ENCODE peak calls at places on chromosome X, in nine cellular contexts. I is ovary, R is SK-N-SH, Z is stomach, D is suprapubic skin, F is upper lobe of left lung, C is A549, G is K562, L is tibial nerve. A is an unnamed sample.

GRCh38 chrX:150649096-150649870 is 43.9 kb upstream of the MTMR1 start:
- DNase-seq in L (peak; percentile 5), R (no peak), C (peak; percentile 43), Z (no peak), I (peak; percentile 74), F (no peak), G (no peak), D (no peak), A (peak; percentile 10)

GRCh38 chrX:48466696-48467095 is 3.4 kb downstream of the SLC38A5 start:
- DNase-seq in D (no peak), R (peak; percentile 41), L (no peak), Z (no peak), G (peak; percentile 43), C (no peak), I (no peak), F (no peak), A (no peak)

GRCh38 chrX:45811307-45811706 is 610.6 kb upstream of the DIPK2B start:
- DNase-seq in G (peak; percentile 4), I (no peak), Z (no peak), R (no peak), D (no peak), F (no peak), C (no peak), L (no peak), A (no peak)

GRCh38 chrX:106927700-106928099 is 7.5 kb downstream of the CLDN2 start:
- DNase-seq in F (no peak), R (no peak), G (no peak), D (no peak), I (no peak), L (no peak), Z (peak; percentile 65), C (peak; percentile 77), A (no peak)

GRCh38 chrX:31314921-31315320 is 243.1 kb upstream of the FTHL17 start:
- DNase-seq in L (no peak), G (no peak), F (no peak), D (no peak), I (no peak), C (no peak), Z (no peak), R (no peak), A (no peak)

GRCh38 chrX:2404816-2405215 is 96.0 kb downstream of the DHRSX start:
- DNase-seq in D (no peak), R (peak; percentile 21), I (no peak), F (no peak), G (no peak), L (no peak), Z (no peak), C (no peak), A (no peak)

GRCh38 chrX:123277821-123278220 is 93.7 kb downstream of the GRIA3 start:
- DNase-seq in I (no peak), Z (no peak), C (no peak), F (no peak), R (no peak), G (no peak), L (no peak), D (no peak), A (no peak)

GRCh38 chrX:31550169-31550568 is 478.3 kb upstream of the FTHL17 start:
- DNase-seq in I (no peak), R (no peak), L (no peak), G (no peak), F (no peak), C (no peak), D (no peak), Z (no peak), A (no peak)

GRCh38 chrX:153974003-153974725 is 1.6 kb downstream of the TMEM187 start:
- DNase-seq in R (no peak), D (peak; percentile 58), G (no peak), Z (no peak), L (no peak), F (peak; percentile 54), I (no peak), C (no peak), A (no peak)

GRCh38 chrX:3026074-3026588 is 15.1 kb upstream of the ARSF start:
- DNase-seq in D (no peak), C (no peak), I (no peak), Z (no peak), L (no peak), F (peak; percentile 28), R (no peak), G (no peak), A (no peak)

GRCh38 chrX:48021026-48021900 is 14.5 kb downstream of the SPACA5 start:
- DNase-seq in Z (peak; percentile 70), I (peak; percentile 76), G (peak; percentile 52), F (peak; percentile 45), R (peak; percentile 86), C (peak; percentile 89), D (no peak), L (peak; percentile 71), A (peak; percentile 81)

DNA sequence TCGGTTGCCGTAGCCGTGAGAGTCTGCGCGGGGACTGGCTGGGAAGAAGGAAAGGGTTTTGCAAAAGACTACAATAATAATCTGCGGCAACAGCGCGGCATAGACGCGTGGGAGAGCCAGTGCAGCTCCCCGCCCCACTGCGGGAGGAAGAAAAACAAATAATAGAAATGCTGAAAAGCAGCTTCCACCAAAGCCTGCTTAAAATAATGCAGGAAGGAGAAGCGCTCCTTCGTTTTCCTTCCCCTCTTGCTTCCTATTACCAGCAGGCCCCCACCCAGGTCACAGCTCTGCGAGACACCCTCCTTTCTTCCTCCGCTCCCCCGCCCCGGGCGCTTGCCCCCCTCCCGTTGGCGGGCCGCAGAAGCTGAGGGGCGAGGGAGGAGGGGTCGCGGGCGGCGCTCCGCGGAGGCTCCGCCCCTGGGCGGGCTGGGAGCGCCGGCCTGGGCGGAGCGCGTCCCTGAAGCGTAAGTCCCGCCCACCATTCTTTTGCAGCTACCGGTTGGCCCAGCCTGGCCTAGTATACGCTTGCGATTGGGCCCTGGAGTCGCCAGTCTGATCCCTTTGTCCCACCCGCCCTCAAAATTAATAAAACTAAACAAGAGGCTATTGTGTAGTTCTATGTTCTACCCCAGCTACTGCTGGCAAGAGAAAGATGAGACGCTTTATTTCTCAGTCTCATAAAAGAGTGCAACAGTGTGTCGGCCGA is 636 bp upstream of the AMOT start:
- DNase-seq in L (peak; percentile 75), G (peak; percentile 85), F (peak; percentile 88), D (peak; percentile 82), Z (peak; percentile 83), I (peak; percentile 81), C (peak; percentile 81), R (peak; percentile 86), A (peak; percentile 88)
- H3K27ac ChIP-seq in L (peak overlapping the region; percentile 49), G (no peak overlapping the region), F (peak overlapping the region; percentile 67), D (peak overlapping the region; percentile 83), Z (peak overlapping the region; percentile 75), I (peak overlapping the region; percentile 79), C (no peak overlapping the region), R (peak overlapping the region; percentile 57), A (peak overlapping the region; percentile 88)

GRCh38 chrX:78321809-78322208 is 5.6 kb downstream of the CYSLTR1 start:
- DNase-seq in G (no peak), Z (peak; percentile 30), R (no peak), D (no peak), C (no peak), I (no peak), F (peak; percentile 58), L (peak; percentile 18), A (peak; percentile 53)
- TF ChIP-seq EP300 in G (no peak), Z (no peak), R (no peak), D (no peak), C (no peak), I (no peak), F (no peak), L (peak; percentile 30), A (no peak)

GRCh38 chrX:19579485-19579884 is 64.2 kb upstream of the MAP3K15 start:
- DNase-seq in R (no peak), D (no peak), Z (no peak), F (no peak), I (no peak), C (no peak), G (no peak), L (no peak), A (no peak)

GRCh38 chrX:19581786-19582185 is 66.5 kb upstream of the MAP3K15 start:
- DNase-seq in D (no peak), F (no peak), L (no peak), Z (no peak), I (no peak), G (no peak), C (no peak), R (no peak), A (no peak)

GRCh38 chrX:19576742-19577141 is 61.4 kb upstream of the MAP3K15 start:
- DNase-seq in G (no peak), D (no peak), L (no peak), F (no peak), Z (no peak), R (no peak), I (no peak), C (no peak), A (no peak)

GRCh38 chrX:19577181-19577810 is 62.0 kb upstream of the MAP3K15 start:
- DNase-seq in I (no peak), G (no peak), L (no peak), R (no peak), C (no peak), F (no peak), D (no peak), Z (no peak), A (no peak)

DNA sequence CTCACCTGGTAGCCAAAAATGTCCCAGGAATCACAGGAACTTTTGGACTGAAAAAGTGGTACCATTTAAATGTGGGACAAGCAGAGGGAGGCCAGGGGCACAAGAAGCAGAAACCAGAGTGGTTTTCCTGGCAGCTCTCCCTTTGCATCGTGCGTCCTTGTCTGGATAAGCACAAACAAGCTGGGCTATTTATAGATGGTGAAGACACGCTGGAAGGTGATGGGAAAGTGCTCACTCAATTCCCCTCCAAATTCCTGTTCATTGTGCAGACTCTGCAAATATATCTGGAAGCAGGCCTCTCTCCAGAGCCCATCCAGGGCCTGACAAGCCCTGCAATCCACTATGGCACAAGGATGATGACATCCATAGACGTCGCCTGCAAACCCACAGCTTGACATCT is 63.6 kb upstream of the MAP3K15 start:
- DNase-seq in F (no peak), G (no peak), Z (no peak), L (no peak), R (no peak), I (no peak), D (no peak), C (no peak), A (no peak)
- H3K27ac ChIP-seq in F (no peak overlapping the region), G (no peak overlapping the region), Z (no peak overlapping the region), L (no peak overlapping the region), R (peak overlapping the region; percentile 18), I (no peak overlapping the region), D (no peak overlapping the region), C (no peak overlapping the region), A (no peak overlapping the region)

GRCh38 chrX:80216086-80216485 is 201.5 kb downstream of the TBX22 start:
- DNase-seq in D (no peak), I (no peak), C (peak; percentile 63), L (no peak), G (no peak), R (no peak), F (no peak), Z (no peak), A (no peak)
- TF ChIP-seq EP300 in D (no peak), I (no peak), C (no peak), L (no peak), G (no peak), R (no peak), F (no peak), Z (no peak), A (no peak)

GRCh38 chrX:997631-998137 is 214.8 kb downstream of the CRLF2 start:
- DNase-seq in C (no peak), R (no peak), F (no peak), G (no peak), I (no peak), L (no peak), D (no peak), Z (no peak), A (no peak)
- H3K27ac ChIP-seq in C (no peak overlapping the region), R (no peak overlapping the region), F (no peak overlapping the region), G (no peak overlapping the region), I (no peak overlapping the region), L (no peak overlapping the region), D (no peak overlapping the region), Z (no peak overlapping the region), A (no peak overlapping the region)

GRCh38 chrX:65877953-65878352 is 161.9 kb downstream of the VSIG4 start:
- DNase-seq in R (no peak), F (no peak), Z (no peak), L (no peak), I (no peak), C (no peak), G (no peak), D (no peak), A (no peak)
- TF ChIP-seq EP300 in R (no peak), F (no peak), Z (no peak), L (no peak), I (no peak), C (no peak), G (no peak), D (no peak), A (no peak)